ENCODE peak calls at places on chromosomes 4 and X, in seven cellular contexts. B, W, P, X, Q, C and M are unnamed samples.

GRCh38 chr4:148557793-148558192 is 115.6 kb upstream of the NR3C2 start:
- DNase-seq in C (no peak), W (no peak), P (no peak), Q (no peak), X (no peak), B (no peak), M (no peak)

GRCh38 chr4:84235545-84235944 is 263.5 kb downstream of the NKX6-1 start:
- DNase-seq in Q (no peak), X (no peak), W (no peak), P (no peak), C (no peak), B (no peak), M (peak; percentile 44)

GRCh38 chrX:77389891-77390290 is 57.3 kb upstream of the FGF16 start:
- DNase-seq in X (no peak), B (no peak), Q (no peak), C (no peak), W (no peak), P (no peak), M (no peak)

GRCh38 chrX:10167573-10167972 is 10.8 kb downstream of the CLCN4 start:
- DNase-seq in C (no peak), W (no peak), P (no peak), Q (no peak), X (no peak), B (no peak), M (no peak)

GRCh38 chr4:72679666-72680065 is 110.6 kb upstream of the ADAMTS3 start:
- DNase-seq in C (no peak), W (no peak), Q (no peak), P (no peak), X (no peak), B (no peak), M (no peak)

GRCh38 chr4:32010221-32010620 is 1290.1 kb downstream of the PCDH7 start:
- DNase-seq in W (no peak), C (no peak), P (no peak), X (no peak), B (no peak), Q (no peak), M (no peak)

GRCh38 chrX:95903490-95903889 is 781.2 kb upstream of the DIAPH2 start:
- DNase-seq in X (no peak), B (no peak), W (peak; percentile 5), P (no peak), C (no peak), Q (no peak), M (no peak)

GRCh38 chr4:28006021-28006420 is 1145.4 kb downstream of the STIM2 start:
- DNase-seq in B (no peak), Q (no peak), W (no peak), X (no peak), C (no peak), P (no peak), M (no peak)

GRCh38 chr4:25560605-25561004 is 95.0 kb upstream of the SLC34A2 start:
- DNase-seq in C (no peak), P (no peak), W (no peak), X (no peak), Q (no peak), B (no peak), M (no peak)

GRCh38 chrX:110418220-110418856 is 59.7 kb downstream of the RTL9 start:
- DNase-seq in B (peak; percentile 73), W (no peak), C (no peak), Q (no peak), X (no peak), P (peak; percentile 34), M (no peak)